ENCODE peak calls at places on chromosomes 1 and 21, in seven cellular contexts. S, D, E, G, H, M and J are unnamed samples.

GRCh38 chr1:214957330-214958137 is 125.0 kb upstream of the KCNK2 start:
- DNase-seq in M (peak; percentile 47), H (no peak), G (no peak), S (no peak), D (no peak), E (no peak), J (peak; percentile 45)

GRCh38 chr21:22120616-22121266 is 1122.5 kb downstream of the NCAM2 start:
- DNase-seq in E (no peak), M (no peak), H (no peak), S (no peak), G (no peak), D (peak; percentile 45), J (no peak)

GRCh38 chr1:115829023-115829674 is 11.8 kb downstream of the NHLH2 start:
- DNase-seq in G (peak; percentile 17), M (peak; percentile 59), D (no peak), S (no peak), H (no peak), E (no peak), J (peak; percentile 62)

GRCh38 chr1:199700551-199700950 is 327.0 kb upstream of the NR5A2 start:
- DNase-seq in S (no peak), D (no peak), G (no peak), E (no peak), M (no peak), H (no peak), J (no peak)

GRCh38 chr1:22126531-22126930 is 16.4 kb downstream of the WNT4 start:
- DNase-seq in M (no peak), G (no peak), H (no peak), E (no peak), S (no peak), D (no peak), J (no peak)

GRCh38 chr1:213988639-213989070 is 882 bp downstream of the PROX1 start:
- DNase-seq in M (peak; percentile 36), E (no peak), G (no peak), D (no peak), S (no peak), H (peak; percentile 51), J (peak; percentile 65)

GRCh38 chr1:92486251-92487077 is at the start of gene GFI1:
- DNase-seq in E (peak; percentile 29), G (peak; percentile 34), D (peak; percentile 75), M (peak; percentile 16), H (peak; percentile 42), S (no peak), J (no peak)

GRCh38 chr1:236687273-236687672 is 974 bp downstream of the ACTN2 start:
- DNase-seq in M (no peak), D (no peak), E (no peak), G (no peak), H (peak; percentile 75), S (no peak), J (no peak)

GRCh38 chr1:29712275-29712633 is 475.9 kb downstream of the PTPRU start:
- DNase-seq in H (no peak), D (no peak), M (no peak), G (no peak), S (no peak), E (no peak), J (no peak)

GRCh38 chr21:39527067-39527595 is 75.4 kb downstream of the SH3BGR start:
- DNase-seq in H (no peak), S (no peak), E (no peak), D (no peak), G (no peak), M (no peak), J (no peak)

GRCh38 chr1:241229711-241230110 is 127.3 kb downstream of the RGS7 start:
- DNase-seq in S (no peak), G (no peak), H (no peak), D (no peak), M (no peak), E (no peak), J (no peak)

GRCh38 chr1:109628540-109629321 is 9.1 kb downstream of the AMPD2 start:
- DNase-seq in G (no peak), M (peak; percentile 8), S (peak; percentile 6), D (no peak), H (no peak), E (no peak), J (no peak)
- H3K36me3 ChIP-seq in G (peaks cover 38% of the 10 kb centered on the region), M (peaks cover 53% of the 10 kb centered on the region), S (no peaks in the 10 kb centered on the region), D (peaks cover 22% of the 10 kb centered on the region), H (peaks cover 11% of the 10 kb centered on the region), E (peaks cover 48% of the 10 kb centered on the region), J (peaks cover 9% of the 10 kb centered on the region)

DNA sequence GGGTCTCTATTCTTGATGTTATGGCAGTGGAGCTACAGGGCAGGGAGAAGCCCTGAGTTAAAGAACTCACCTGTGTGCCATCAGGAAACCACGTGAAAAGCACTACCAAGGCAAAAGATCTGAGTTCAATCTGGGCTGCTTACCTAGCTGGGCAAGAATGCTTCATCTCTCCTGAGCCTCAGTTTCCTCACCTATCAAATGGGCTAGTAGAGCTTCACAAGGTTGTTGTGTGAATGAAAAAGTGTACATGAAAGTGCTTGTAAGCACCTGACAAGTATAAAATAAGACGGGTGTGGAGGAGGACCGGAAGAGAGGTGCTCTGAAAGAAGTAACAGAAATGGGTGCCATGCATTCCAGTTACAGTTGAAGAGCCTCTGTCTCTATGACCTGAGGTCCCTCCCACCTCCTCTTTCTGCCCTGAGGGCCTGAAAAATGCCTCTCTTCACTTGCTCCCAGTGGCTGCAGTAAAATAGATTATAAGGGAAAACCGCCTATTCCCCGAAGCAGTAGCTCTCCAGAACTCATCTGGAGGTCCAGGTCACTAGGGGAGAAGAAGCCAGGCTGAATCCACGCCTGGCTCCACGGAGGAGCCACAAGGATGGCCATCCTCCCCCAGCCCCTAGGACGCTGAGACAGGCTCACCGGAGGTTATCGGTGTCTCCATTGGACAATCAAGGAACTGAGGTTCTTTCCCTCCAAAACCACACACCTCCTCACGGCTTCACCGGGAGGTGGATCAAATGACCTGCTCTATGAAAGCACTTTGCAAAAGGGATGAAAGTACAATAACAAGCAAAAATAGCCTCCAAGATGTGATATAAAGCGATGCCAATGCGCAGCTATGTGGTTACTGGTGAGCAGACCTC is 1.4 kb downstream of the GPR161 start:
- DNase-seq in E (no peak), S (no peak), M (no peak), G (no peak), H (no peak), D (peak; percentile 41), J (no peak)
- H3K4me3 ChIP-seq in E (peak overlapping the region; percentile 77), S (peak overlapping the region; percentile 63), M (peak overlapping the region; percentile 20), G (peak overlapping the region; percentile 89), H (peak overlapping the region; percentile 76), D (peak overlapping the region; percentile 80), J (peak overlapping the region; percentile 61)

GRCh38 chr1:1322418-1322817 is 2.0 kb downstream of the INTS11 start:
- DNase-seq in M (no peak), G (no peak), D (no peak), S (no peak), H (no peak), E (no peak), J (no peak)
- H3K4me1 ChIP-seq in M (peaks cover 20% of the 10 kb centered on the region), G (peaks cover 66% of the 10 kb centered on the region), D (peaks cover 42% of the 10 kb centered on the region), S (peaks cover 21% of the 10 kb centered on the region), H (peaks cover 9% of the 10 kb centered on the region), E (peaks cover 92% of the 10 kb centered on the region), J (no peaks in the 10 kb centered on the region)

GRCh38 chr1:30948278-30948677 is 39.7 kb upstream of the SDC3 start:
- DNase-seq in S (no peak), M (no peak), H (no peak), D (no peak), E (no peak), G (no peak), J (no peak)

GRCh38 chr1:30950700-30951099 is 42.1 kb upstream of the SDC3 start:
- DNase-seq in H (no peak), E (no peak), M (no peak), G (no peak), D (no peak), S (no peak), J (no peak)

GRCh38 chr1:30950053-30950452 is 41.5 kb upstream of the SDC3 start:
- DNase-seq in H (no peak), S (no peak), D (no peak), E (no peak), M (no peak), G (no peak), J (no peak)

GRCh38 chr1:30942326-30942978 is 33.9 kb upstream of the SDC3 start:
- DNase-seq in H (no peak), D (no peak), S (no peak), E (no peak), G (no peak), M (no peak), J (no peak)

GRCh38 chr1:30947212-30947611 is 38.7 kb upstream of the SDC3 start:
- DNase-seq in G (no peak), H (no peak), M (no peak), D (no peak), S (no peak), E (no peak), J (no peak)
- H3K36me3 ChIP-seq in G (peaks cover 88% of the 10 kb centered on the region), H (peaks cover 77% of the 10 kb centered on the region), M (peaks cover 81% of the 10 kb centered on the region), D (peaks cover 62% of the 10 kb centered on the region), S (no peaks in the 10 kb centered on the region), E (peaks cover 75% of the 10 kb centered on the region), J (peaks cover 8% of the 10 kb centered on the region)

GRCh38 chr21:29182674-29183073 is 52.2 kb downstream of the MAP3K7CL start:
- DNase-seq in M (no peak), E (no peak), D (no peak), S (no peak), G (no peak), H (no peak), J (no peak)
- H3K4me3 ChIP-seq in M (no peak overlapping the region), E (peak overlapping the region; percentile 55), D (no peak overlapping the region), S (no peak overlapping the region), G (peak overlapping the region; percentile 38), H (no peak overlapping the region), J (peak overlapping the region; percentile 5)

GRCh38 chr1:55427576-55427975 is 212.4 kb upstream of the USP24 start:
- DNase-seq in H (no peak), M (no peak), D (no peak), S (no peak), G (no peak), E (no peak), J (no peak)

GRCh38 chr1:55426619-55427018 is 211.5 kb upstream of the USP24 start:
- DNase-seq in E (no peak), M (no peak), D (no peak), H (no peak), S (no peak), G (no peak), J (no peak)

GRCh38 chr1:55425310-55425930 is 210.3 kb upstream of the USP24 start:
- DNase-seq in M (no peak), D (no peak), H (peak; percentile 16), S (no peak), E (no peak), G (no peak), J (no peak)

GRCh38 chr1:55428236-55428635 is 213.1 kb upstream of the USP24 start:
- DNase-seq in G (no peak), E (no peak), S (no peak), D (no peak), H (no peak), M (no peak), J (no peak)

GRCh38 chr1:55426156-55426555 is 211.0 kb upstream of the USP24 start:
- DNase-seq in D (no peak), H (no peak), G (no peak), M (no peak), E (no peak), S (no peak), J (no peak)
- H3K4me1 ChIP-seq in D (no peaks in the 10 kb centered on the region), H (peaks cover 4% of the 10 kb centered on the region), G (no peaks in the 10 kb centered on the region), M (peaks cover 7% of the 10 kb centered on the region), E (peaks cover 8% of the 10 kb centered on the region), S (no peaks in the 10 kb centered on the region), J (peaks cover 2% of the 10 kb centered on the region)

DNA sequence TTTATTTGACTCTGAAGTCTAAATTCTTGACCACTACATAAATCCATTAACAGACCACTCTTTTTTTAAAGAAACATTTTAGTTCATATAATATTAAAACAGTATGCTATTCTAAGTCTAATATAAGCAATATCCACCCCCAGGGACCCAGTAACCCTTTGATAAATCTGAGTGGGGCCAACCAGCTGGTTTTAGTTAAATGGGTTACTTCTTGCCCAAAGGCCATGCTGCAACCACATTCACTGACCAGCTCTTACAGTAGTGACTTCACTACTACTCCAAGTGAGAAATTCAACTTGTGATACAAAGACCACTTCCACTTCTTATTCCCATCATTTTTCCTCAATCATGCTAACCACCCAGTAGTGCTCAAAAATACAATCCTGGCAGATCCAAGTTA is 20.5 kb downstream of the FUBP1 start:
- DNase-seq in G (no peak), E (no peak), H (no peak), M (no peak), S (no peak), D (no peak), J (no peak)
- H3K36me3 ChIP-seq in G (peaks cover 100% of the 10 kb centered on the region), E (peaks cover 100% of the 10 kb centered on the region), H (peaks cover 100% of the 10 kb centered on the region), M (peaks cover 95% of the 10 kb centered on the region), S (peaks cover 10% of the 10 kb centered on the region), D (peaks cover 93% of the 10 kb centered on the region), J (peaks cover 10% of the 10 kb centered on the region)